ENCODE peak calls at places on chromosome 7, in five cellular contexts. K, B, C, D and A are unnamed samples.

GRCh38 chr7:87345962-87346371 is 503 bp downstream of the CROT start:
- DNase-seq in C (no peak), D (no peak), K (peak), B (no peak), A (no peak)

GRCh38 chr7:75048435-75049379 is 24.9 kb downstream of the RCC1L start:
- DNase-seq in D (no peak), C (no peak), K (no peak), B (no peak), A (no peak)

GRCh38 chr7:26293569-26294308 is 2.1 kb downstream of the SNX10 start:
- DNase-seq in K (no peak), D (no peak), B (peak), C (no peak), A (no peak)

GRCh38 chr7:108124820-108125219 is 5.3 kb downstream of the LAMB4 start:
- DNase-seq in C (no peak), D (peak), K (no peak), B (no peak), A (no peak)

GRCh38 chr7:156616269-156617202 is 24.0 kb upstream of the RNF32 start:
- DNase-seq in K (no peak), B (no peak), D (no peak), C (no peak), A (no peak)

GRCh38 chr7:124784879-124785818 is 19.6 kb upstream of the GPR37 start:
- DNase-seq in D (peak), B (no peak), K (peak), C (peak), A (peak)

GRCh38 chr7:11698273-11698930 is 133.6 kb downstream of the THSD7A start:
- DNase-seq in B (no peak), K (no peak), C (no peak), D (no peak), A (no peak)

GRCh38 chr7:2814186-2814530 is 29.9 kb downstream of the GNA12 start:
- DNase-seq in B (no peak), K (no peak), C (no peak), D (peak), A (no peak)

GRCh38 chr7:66356277-66356721 is 151.2 kb downstream of the TPST1 start:
- DNase-seq in K (no peak), C (no peak), D (no peak), B (no peak), A (no peak)

GRCh38 chr7:95245828-95246227 is 78.5 kb downstream of the PON1 start:
- DNase-seq in B (no peak), K (no peak), C (peak), D (no peak), A (no peak)

GRCh38 chr7:2573747-2574146 is 15.0 kb downstream of the IQCE start:
- DNase-seq in C (no peak), K (no peak), B (no peak), D (no peak), A (no peak)

GRCh38 chr7:132072165-132072564 is 504.1 kb downstream of the PLXNA4 start:
- DNase-seq in K (no peak), D (no peak), C (no peak), B (no peak), A (no peak)

GRCh38 chr7:26549281-26549943 is 257.8 kb downstream of the SNX10 start:
- DNase-seq in C (no peak), D (no peak), K (peak), B (no peak), A (no peak)

GRCh38 chr7:48665361-48666135 is 258.8 kb upstream of the CDC14C start:
- DNase-seq in K (no peak), D (no peak), B (no peak), C (no peak), A (no peak)